ENCODE peak calls at places on chromosomes 12 and 14, in seven cellular contexts. V is left cardiac atrium; H is CD4-positive, alpha-beta T cell; S is mucosa of gallbladder; E is activated T-cell treated with anti-CD3 and anti-CD28 coated beads for 1 hour; T is activated CD4-positive, alpha-beta T cell treated with anti-CD3 and anti-CD28 coated beads, Interleukin-2, amount 50 U/mL, for 24 hours; J is iPS-NIHi11. K is an unnamed sample.

GRCh38 chr12:62472472-62472871 is 5.8 kb downstream of the MON2 start:
- DNase-seq in V (no peak), H (no peak), S (no peak), E (no peak), T (no peak), J (no peak), K (no peak)

GRCh38 chr14:68888025-68888850 is 90.9 kb downstream of the ACTN1 start:
- DNase-seq in V (no peak), H (no peak), S (no peak), E (no peak), T (no peak), J (no peak), K (no peak)

GRCh38 chr14:71610797-71611196 is 321.4 kb upstream of the RGS6 start:
- DNase-seq in V (no peak), H (no peak), S (no peak), E (no peak), T (no peak), J (no peak), K (no peak)

GRCh38 chr12:103680591-103681065 is 93.6 kb downstream of the STAB2 start:
- DNase-seq in V (peak; percentile 74), H (no peak), S (no peak), E (no peak), T (no peak), J (no peak), K (peak; percentile 55)

GRCh38 chr14:80388980-80389711 is 177.8 kb upstream of the DIO2 start:
- DNase-seq in V (no peak), H (no peak), S (no peak), E (no peak), T (no peak), J (no peak), K (no peak)

GRCh38 chr14:37329189-37330001 is 131.7 kb downstream of the MIPOL1 start:
- DNase-seq in V (no peak), H (no peak), S (no peak), E (no peak), T (no peak), J (no peak), K (no peak)

GRCh38 chr12:106126441-106127288 is 12.1 kb downstream of the NUAK1 start:
- DNase-seq in V (no peak), H (no peak), S (no peak), E (no peak), T (no peak), J (no peak), K (no peak)

GRCh38 chr12:80099259-80099658 is at the start of gene OTOGL:
- DNase-seq in V (no peak), H (no peak), S (no peak), E (no peak), T (no peak), J (no peak), K (no peak)

GRCh38 chr12:68378859-68379628 is 46.9 kb upstream of the MDM1 start:
- DNase-seq in V (peak; percentile 43), H (no peak), S (no peak), E (no peak), T (no peak), J (no peak), K (peak; percentile 27)

GRCh38 chr14:63996575-63997220 is 143.9 kb downstream of the SYNE2 start:
- DNase-seq in V (no peak), H (no peak), S (no peak), E (no peak), T (no peak), J (no peak), K (no peak)

GRCh38 chr12:2693204-2693860 is 101.4 kb upstream of the FKBP4 start:
- DNase-seq in V (no peak), H (no peak), S (no peak), E (no peak), T (no peak), J (peak; percentile 48), K (no peak)

GRCh38 chr12:92702754-92703679 is at the start of gene PLEKHG7:
- DNase-seq in V (no peak), H (no peak), S (no peak), E (no peak), T (no peak), J (no peak), K (no peak)

GRCh38 chr12:121432740-121433476 is 33.0 kb downstream of the RNF34 start:
- DNase-seq in V (no peak), H (no peak), S (no peak), E (no peak), T (no peak), J (no peak), K (no peak)

GRCh38 chr12:76631741-76632140 is 72.2 kb upstream of the OSBPL8 start:
- DNase-seq in V (no peak), H (no peak), S (no peak), E (no peak), T (no peak), J (no peak), K (no peak)

GRCh38 chr14:50794063-50794645 is 36.8 kb downstream of the NIN start:
- DNase-seq in V (no peak), H (no peak), S (no peak), E (no peak), T (no peak), J (no peak), K (no peak)

GRCh38 chr12:119171266-119171665 is 7.5 kb upstream of the HSPB8 start:
- DNase-seq in V (no peak), H (no peak), S (no peak), E (no peak), T (no peak), J (no peak), K (no peak)

GRCh38 chr12:121438905-121439304 is 39.0 kb downstream of the RNF34 start:
- DNase-seq in V (no peak), H (no peak), S (no peak), E (no peak), T (no peak), J (no peak), K (no peak)

K was measured in heart right ventricle.